ENCODE peak calls at places on chromosomes 4 and X, in ten cellular contexts. R is astrocyte, M is fibroblast of lung, J is BE2C, Y is keratinocyte, S is stomach, X is prostate gland, C is astrocyte of the spinal cord, L is IMR-90, N is heart right ventricle. P is an unnamed sample.

GRCh38 chr4:88415982-88416381 is 37.3 kb downstream of the HERC6 start:
- DNase-seq in N (no peak), R (no peak), S (no peak), J (no peak), Y (no peak), X (no peak), M (no peak), C (no peak), L (no peak), P (no peak)

GRCh38 chr4:13539047-13539720 is 5.1 kb downstream of the NKX3-2 start:
- DNase-seq in M (no peak), S (no peak), J (no peak), N (no peak), Y (no peak), R (no peak), L (no peak), C (no peak), X (no peak), P (no peak)

GRCh38 chrX:150548684-150549083 is 19.7 kb upstream of the MTM1 start:
- DNase-seq in L (peak; percentile 39), R (peak; percentile 36), Y (no peak), M (peak; percentile 57), J (no peak), X (no peak), N (no peak), C (peak; percentile 35), S (no peak), P (no peak)

GRCh38 chr4:159071178-159071968 is 31.5 kb upstream of the RAPGEF2 start:
- DNase-seq in L (peak; percentile 68), C (peak; percentile 87), Y (no peak), J (no peak), S (no peak), R (peak; percentile 94), N (no peak), X (no peak), M (peak; percentile 93), P (no peak)

GRCh38 chrX:140149761-140150160 is 184.4 kb upstream of the CXorf66 start:
- DNase-seq in N (no peak), L (no peak), Y (no peak), M (no peak), S (no peak), J (no peak), C (no peak), R (no peak), X (no peak), P (no peak)

GRCh38 chrX:25755179-25755578 is 383.0 kb upstream of the MAGEB18 start:
- DNase-seq in J (no peak), M (no peak), L (no peak), X (no peak), S (no peak), Y (no peak), R (no peak), N (no peak), C (no peak), P (no peak)

GRCh38 chrX:73468376-73468775 is 21.5 kb downstream of the CDX4 start:
- DNase-seq in S (no peak), L (no peak), R (no peak), M (no peak), N (no peak), X (no peak), Y (no peak), C (no peak), J (no peak), P (no peak)

GRCh38 chr4:147950840-147951239 is 219.0 kb downstream of the ARHGAP10 start:
- DNase-seq in N (no peak), Y (no peak), J (no peak), C (no peak), S (no peak), X (no peak), M (no peak), R (no peak), L (no peak), P (no peak)

GRCh38 chr4:105551968-105552746 is at the start of gene ARHGEF38:
- DNase-seq in S (peak; percentile 72), R (peak; percentile 20), C (peak; percentile 25), Y (no peak), J (no peak), L (peak; percentile 7), M (peak; percentile 33), N (no peak), X (peak; percentile 79), P (no peak)

DNA sequence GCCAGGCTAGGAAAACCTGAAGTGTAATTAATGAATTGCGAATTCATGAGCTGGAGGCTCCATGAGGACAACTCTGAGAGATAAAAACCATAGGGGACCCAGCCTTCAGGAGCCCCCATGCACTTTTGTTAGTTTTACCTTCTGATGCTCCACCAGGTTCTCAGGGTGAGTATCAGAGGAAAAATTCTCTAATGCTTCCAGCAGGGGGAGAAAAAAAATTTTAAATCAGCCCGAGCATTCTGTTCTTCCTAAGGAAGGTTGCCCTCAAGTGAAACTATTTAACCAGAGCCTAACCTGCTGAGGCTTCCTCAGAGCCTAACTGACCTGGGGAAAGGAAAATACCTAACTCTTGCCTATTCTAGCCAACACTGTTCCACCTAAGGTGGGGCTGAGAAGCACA is 552.6 kb downstream of the PPARGC1A start:
- DNase-seq in M (no peak), X (no peak), R (no peak), Y (no peak), C (no peak), J (no peak), L (no peak), S (no peak), N (no peak), P (no peak)
- TF ChIP-seq CTCF in M (no peak), X (no peak), R (no peak), Y (no peak), C (no peak), J (peak; percentile 37), L (no peak), S (peak; percentile 18), N (peak; percentile 22), P (no peak)

GRCh38 chrX:24025741-24026402 is 1.1 kb downstream of the KLHL15 start:
- DNase-seq in Y (no peak), S (no peak), M (peak; percentile 68), R (peak; percentile 66), C (peak; percentile 59), X (peak; percentile 5), L (peak; percentile 81), J (no peak), N (peak; percentile 27), P (no peak)

GRCh38 chrX:24023972-24024664 is 2.9 kb downstream of the KLHL15 start:
- DNase-seq in J (no peak), Y (no peak), X (no peak), M (no peak), N (no peak), L (peak; percentile 23), R (no peak), C (peak; percentile 36), S (no peak), P (no peak)

GRCh38 chrX:24024819-24025740 is 1.9 kb downstream of the KLHL15 start:
- DNase-seq in N (peak; percentile 89), R (peak; percentile 78), X (peak; percentile 74), S (peak; percentile 90), L (peak; percentile 89), J (peak; percentile 91), Y (no peak), C (peak; percentile 93), M (peak; percentile 87), P (peak; percentile 40)

GRCh38 chrX:24026403-24026801 is 584 bp downstream of the KLHL15 start:
- DNase-seq in N (no peak), R (no peak), S (no peak), M (no peak), X (no peak), C (peak; percentile 36), J (no peak), L (no peak), Y (no peak), P (no peak)

GRCh38 chrX:24023538-24023937 is 3.4 kb downstream of the KLHL15 start:
- DNase-seq in J (no peak), Y (no peak), N (no peak), R (no peak), L (no peak), M (no peak), X (no peak), C (no peak), S (no peak), P (no peak)
- H3K4me3 ChIP-seq in J (peak overlapping the region; percentile 89), Y (peak overlapping the region; percentile 70), N (peak overlapping the region; percentile 67), R (peak overlapping the region; percentile 84), L (peak overlapping the region; percentile 99), M (peak overlapping the region; percentile 70), X (peak overlapping the region; percentile 69), C (peak overlapping the region; percentile 57), S (peak overlapping the region; percentile 67), P (peak overlapping the region; percentile 66)

DNA sequence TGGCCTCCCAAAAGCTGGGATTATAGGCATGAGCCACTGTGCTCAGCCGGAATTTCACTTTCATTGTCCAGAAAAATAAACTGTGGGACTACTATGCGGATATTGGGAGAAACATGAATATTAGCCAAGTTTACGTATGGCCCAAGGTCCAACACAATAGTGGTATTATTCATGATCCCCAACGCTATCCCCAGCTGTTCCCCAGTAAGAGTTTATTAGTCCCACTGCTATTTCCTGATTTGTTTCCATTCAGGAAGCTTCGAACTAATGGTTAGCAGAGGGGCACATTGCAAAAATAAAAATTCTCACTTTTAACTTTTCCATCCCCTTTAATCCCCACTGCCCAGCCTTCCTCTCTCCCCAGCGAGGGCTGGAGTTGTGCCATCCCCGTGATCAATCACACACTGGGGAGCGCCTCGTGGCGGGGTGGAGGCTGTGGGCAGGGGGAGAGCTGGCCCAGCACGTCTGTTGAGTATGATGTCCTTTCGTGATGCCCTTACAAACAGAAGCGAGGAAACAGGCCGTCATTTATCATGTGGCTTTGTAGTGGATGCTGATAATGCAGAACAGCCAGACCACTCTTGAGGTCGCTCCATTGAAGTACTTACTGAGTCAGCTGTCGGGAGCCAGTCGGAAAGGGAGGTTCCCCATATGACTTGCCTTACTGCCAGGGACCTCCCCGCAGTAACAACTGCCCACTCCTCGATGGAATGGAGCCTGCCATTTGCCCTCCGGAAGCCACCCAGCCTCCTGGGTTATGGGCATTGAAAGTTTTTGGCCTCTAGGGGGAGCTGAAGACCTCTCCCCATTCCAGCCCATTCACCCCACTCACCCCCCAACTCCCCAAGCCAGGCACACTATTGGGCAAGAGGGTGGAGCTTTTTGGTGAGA is 117.0 kb downstream of the KDR start:
- DNase-seq in C (no peak), J (no peak), X (no peak), R (no peak), L (no peak), N (no peak), M (no peak), Y (no peak), S (no peak), P (no peak)
- TF ChIP-seq CTCF in C (peak; percentile 45), J (peak; percentile 30), X (no peak), R (peak; percentile 4), L (peak; percentile 18), N (peak; percentile 32), M (peak; percentile 3), Y (peak; percentile 47), S (peak; percentile 21), P (peak; percentile 48)

DNA sequence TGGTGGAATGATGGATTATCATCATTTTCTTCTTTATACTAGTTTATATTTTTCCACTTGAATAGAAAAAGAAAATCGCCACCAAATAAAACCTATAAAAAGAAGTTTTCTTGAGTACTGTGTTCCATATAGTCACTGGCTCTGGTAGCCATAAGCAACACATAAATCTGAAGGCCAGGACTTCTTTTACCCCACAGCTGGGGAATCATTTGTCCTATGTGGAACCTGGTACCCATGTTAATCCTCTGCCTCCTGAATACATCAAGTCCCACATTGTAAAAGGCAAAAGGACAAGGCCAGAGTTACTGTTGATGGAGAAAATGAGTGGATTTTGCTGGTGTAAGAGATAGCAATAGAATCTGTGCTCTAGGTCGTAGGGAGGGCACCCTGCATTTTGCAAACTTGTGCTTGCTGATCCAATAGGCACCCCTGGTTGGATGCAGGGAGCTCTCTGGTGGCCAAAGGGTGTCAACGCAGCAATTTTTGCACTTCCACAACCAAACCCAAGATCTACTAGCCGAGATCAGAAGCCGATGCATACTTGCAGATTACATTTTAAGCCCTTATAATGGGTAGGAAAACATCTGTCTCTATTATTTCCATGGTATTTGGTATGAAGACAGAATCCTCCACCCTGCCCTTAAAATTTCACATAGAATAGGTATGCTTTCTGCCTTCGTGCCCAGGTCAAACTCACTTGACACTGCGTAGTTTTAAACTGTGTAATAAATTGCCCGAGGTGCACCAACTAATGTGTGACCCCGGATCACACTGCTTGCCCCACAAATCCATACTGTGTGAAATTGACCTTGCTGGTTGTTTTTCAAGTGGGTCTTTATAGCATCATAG is 146.2 kb upstream of the SCML1 start:
- DNase-seq in L (peak; percentile 80), N (peak; percentile 51), S (peak; percentile 65), M (peak; percentile 75), J (peak; percentile 49), Y (no peak), X (peak; percentile 26), C (peak; percentile 80), R (peak; percentile 67), P (no peak)
- H3K4me3 ChIP-seq in L (no peak overlapping the region), N (no peak overlapping the region), S (peak overlapping the region; percentile 18), M (peak overlapping the region; percentile 7), J (no peak overlapping the region), Y (no peak overlapping the region), X (no peak overlapping the region), C (no peak overlapping the region), R (peak overlapping the region; percentile 51), P (no peak overlapping the region)

P was measured in HFF-Myc.